ENCODE peak calls at places on chromosomes 1 and 21, in four cellular contexts. One of them, this sample, is unnamed.

GRCh38 chr1:180278193-180278556 is 48.1 kb downstream of the LHX4 start:
- DNase-seq in PC-3: no peak
- DNase-seq in osteocyte: peak
- DNase-seq in fibroblast of lung: no peak
- DNase-seq in this sample: no peak

GRCh38 chr1:167744901-167745300 is 23.1 kb downstream of the MPZL1 start:
- DNase-seq in osteocyte: no peak
- DNase-seq in fibroblast of lung: no peak
- DNase-seq in PC-3: no peak
- DNase-seq in this sample: no peak

GRCh38 chr21:37072239-37072987 is 458 bp downstream of the PIGP start:
- DNase-seq in osteocyte: peak
- DNase-seq in fibroblast of lung: no peak
- DNase-seq in PC-3: peak
- DNase-seq in this sample: no peak

GRCh38 chr1:183164350-183164749 is 21.7 kb upstream of the LAMC2 start:
- DNase-seq in PC-3: peak
- DNase-seq in fibroblast of lung: no peak
- DNase-seq in osteocyte: no peak
- DNase-seq in this sample: no peak

GRCh38 chr1:64546018-64546417 is 76.1 kb downstream of the CACHD1 start:
- DNase-seq in fibroblast of lung: no peak
- DNase-seq in osteocyte: no peak
- DNase-seq in PC-3: no peak
- DNase-seq in this sample: no peak

GRCh38 chr1:4277598-4277997 is 376.8 kb upstream of the AJAP1 start:
- DNase-seq in osteocyte: no peak
- DNase-seq in PC-3: no peak
- DNase-seq in fibroblast of lung: no peak
- DNase-seq in this sample: no peak

GRCh38 chr21:45244799-45245340 is 42.8 kb downstream of the POFUT2 start:
- DNase-seq in PC-3: no peak
- DNase-seq in osteocyte: peak
- DNase-seq in fibroblast of lung: no peak
- DNase-seq in this sample: no peak

GRCh38 chr21:45427331-45428271 is 22.6 kb downstream of the COL18A1 start:
- DNase-seq in PC-3: peak
- DNase-seq in fibroblast of lung: peak
- DNase-seq in osteocyte: peak
- DNase-seq in this sample: peak

GRCh38 chr1:91846007-91846620 is 39.8 kb downstream of the TGFBR3 start:
- DNase-seq in fibroblast of lung: peak
- DNase-seq in osteocyte: no peak
- DNase-seq in PC-3: peak
- DNase-seq in this sample: peak

GRCh38 chr1:36408479-36408878 is 10.8 kb upstream of the LSM10 start:
- DNase-seq in osteocyte: no peak
- DNase-seq in fibroblast of lung: peak
- DNase-seq in PC-3: peak
- DNase-seq in this sample: peak

GRCh38 chr1:161226320-161226711 is 456 bp downstream of the TOMM40L start:
- DNase-seq in osteocyte: no peak
- DNase-seq in fibroblast of lung: no peak
- DNase-seq in PC-3: peak
- DNase-seq in this sample: no peak

GRCh38 chr1:219120625-219121544 is 52.8 kb upstream of the LYPLAL1 start:
- DNase-seq in osteocyte: no peak
- DNase-seq in PC-3: no peak
- DNase-seq in fibroblast of lung: peak
- DNase-seq in this sample: peak

GRCh38 chr1:66337249-66337648 is 196.7 kb upstream of the SGIP1 start:
- DNase-seq in osteocyte: no peak
- DNase-seq in PC-3: no peak
- DNase-seq in fibroblast of lung: no peak
- DNase-seq in this sample: no peak

DNA sequence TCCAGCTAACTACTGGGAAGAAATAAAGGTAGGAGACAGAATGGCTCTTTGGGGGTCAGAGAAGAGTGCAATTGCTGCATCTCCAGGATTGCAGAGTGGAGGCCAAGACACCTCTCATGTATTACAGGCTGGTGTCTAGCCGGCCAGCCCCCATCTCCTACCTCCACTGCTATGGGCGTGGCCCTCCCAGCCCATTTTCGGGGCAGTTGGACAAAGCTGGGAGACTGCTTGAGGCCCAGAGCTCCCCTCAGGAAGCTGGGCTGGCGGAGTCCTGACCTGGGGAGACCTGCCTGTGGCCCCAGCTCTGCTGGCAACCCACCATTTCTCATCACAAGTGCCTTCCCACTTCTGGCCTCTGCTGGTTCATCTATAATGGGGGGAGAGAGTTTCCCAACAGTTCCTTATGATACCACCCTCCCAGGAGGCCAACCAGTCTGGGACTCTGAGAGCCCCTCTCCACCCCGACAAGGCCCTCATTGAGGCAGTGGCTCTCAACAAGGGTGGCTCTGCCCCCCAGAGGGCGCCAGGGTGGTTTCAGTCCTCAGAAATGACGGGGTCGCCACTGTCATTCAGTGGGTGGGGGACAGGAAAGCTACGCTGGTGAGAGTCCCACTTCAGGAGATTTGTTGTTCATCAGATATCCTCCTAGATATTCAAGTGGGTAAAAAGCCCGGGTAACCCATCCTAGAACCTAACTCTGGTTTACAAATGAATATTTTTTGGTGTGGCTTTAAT is 11.5 kb downstream of the RAP1GAP start:
- DNase-seq in fibroblast of lung: no peak
- DNase-seq in PC-3: no peak
- DNase-seq in osteocyte: no peak
- DNase-seq in this sample: no peak
- TF ChIP-seq CTCF in fibroblast of lung: no peak
- TF ChIP-seq CTCF in PC-3: peak
- TF ChIP-seq CTCF in osteocyte: no peak
- TF ChIP-seq CTCF in this sample: no peak

DNA sequence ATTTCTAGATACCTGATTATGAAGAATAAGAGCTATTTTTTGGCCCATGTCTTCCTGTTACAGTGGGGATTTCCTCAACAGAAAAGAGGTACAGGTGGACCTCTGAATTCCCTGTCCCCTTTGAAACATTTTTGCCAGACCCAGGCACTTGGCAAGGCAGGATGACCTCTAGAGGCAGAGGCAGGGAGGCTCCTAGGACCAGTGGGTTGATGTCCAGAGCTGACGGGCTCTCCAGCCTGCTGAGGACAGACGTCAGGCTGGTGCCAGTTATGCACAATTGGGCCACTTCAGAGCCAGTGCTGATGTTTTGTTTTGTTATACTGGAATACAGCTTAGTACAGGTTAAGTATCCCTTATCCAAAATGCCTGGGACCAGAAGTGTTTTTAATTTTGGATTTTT is 18.5 kb upstream of the A3GALT2 start:
- DNase-seq in fibroblast of lung: no peak
- DNase-seq in osteocyte: no peak
- DNase-seq in PC-3: no peak
- DNase-seq in this sample: peak
- TF ChIP-seq CTCF in fibroblast of lung: no peak
- TF ChIP-seq CTCF in osteocyte: no peak
- TF ChIP-seq CTCF in PC-3: no peak
- TF ChIP-seq CTCF in this sample: peak

GRCh38 chr1:111006556-111006955 is 42.8 kb upstream of the LRIF1 start:
- DNase-seq in PC-3: no peak
- DNase-seq in fibroblast of lung: no peak
- DNase-seq in osteocyte: no peak
- DNase-seq in this sample: no peak
- TF ChIP-seq CTCF in PC-3: no peak
- TF ChIP-seq CTCF in fibroblast of lung: no peak
- TF ChIP-seq CTCF in osteocyte: no peak
- TF ChIP-seq CTCF in this sample: no peak

DNA sequence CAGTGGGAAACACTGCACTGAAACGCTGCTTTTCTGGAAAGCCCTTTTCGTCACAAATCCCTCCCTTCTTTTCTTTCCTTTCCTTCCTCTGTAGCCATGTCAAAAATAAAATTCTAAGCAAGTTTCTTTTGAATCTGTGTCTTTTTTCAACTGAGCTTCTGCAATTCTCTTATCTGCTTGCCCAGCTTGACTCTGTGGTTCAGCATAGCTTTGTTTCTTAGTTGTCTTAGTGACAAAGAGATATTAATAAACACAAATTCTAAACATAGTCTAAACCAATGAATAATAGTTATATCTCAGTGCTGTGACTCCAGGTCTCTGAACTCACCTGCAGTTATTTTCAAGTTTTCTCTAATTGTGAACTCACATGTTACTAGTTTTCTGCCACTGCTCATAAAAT is 53.7 kb downstream of the PTGS2 start:
- DNase-seq in fibroblast of lung: no peak
- DNase-seq in PC-3: no peak
- DNase-seq in osteocyte: no peak
- DNase-seq in this sample: no peak
- TF ChIP-seq CTCF in fibroblast of lung: no peak
- TF ChIP-seq CTCF in PC-3: no peak
- TF ChIP-seq CTCF in osteocyte: no peak
- TF ChIP-seq CTCF in this sample: no peak